ENCODE peak calls at places on chromosomes 3 and 15, in nine cellular contexts. V is prostate gland; R is IMR-90; Q is lower lobe of right lung; I is NB4; S is HCT116; G is kidney epithelial cell; Y is effector memory CD4-positive, alpha-beta T cell; M is neural progenitor cell. U is an unnamed sample.

GRCh38 chr3:95172549-95172948 is 1109.7 kb downstream of the NSUN3 start:
- DNase-seq in V (no peak), R (no peak), Q (no peak), I (no peak), S (no peak), G (no peak), Y (no peak), M (peak; percentile 19), U (no peak)

GRCh38 chr3:64627042-64627441 is 60.8 kb downstream of the ADAMTS9 start:
- DNase-seq in V (no peak), R (no peak), Q (no peak), I (no peak), S (no peak), G (no peak), Y (no peak), M (no peak), U (no peak)

GRCh38 chr3:75737831-75738493 is 47.4 kb downstream of the ZNF717 start:
- DNase-seq in V (no peak), R (peak; percentile 10), Q (no peak), I (peak; percentile 19), S (no peak), G (no peak), Y (no peak), M (no peak), U (peak; percentile 30)

GRCh38 chr3:114446605-114447004 is 152.8 kb downstream of the TIGIT start:
- DNase-seq in V (peak; percentile 31), R (no peak), Q (no peak), I (no peak), S (no peak), G (no peak), Y (no peak), M (no peak), U (peak; percentile 68)

GRCh38 chr3:175046666-175047065 is 187.5 kb downstream of the NAALADL2 start:
- DNase-seq in V (no peak), R (peak; percentile 80), Q (no peak), I (no peak), S (no peak), G (no peak), Y (no peak), M (no peak), U (peak; percentile 11)

GRCh38 chr3:11195721-11196332 is 41.5 kb downstream of the HRH1 start:
- DNase-seq in V (no peak), R (peak; percentile 56), Q (no peak), I (peak; percentile 19), S (no peak), G (no peak), Y (no peak), M (peak; percentile 47), U (peak; percentile 81)

GRCh38 chr15:91561371-91562100 is 292.0 kb upstream of the SLCO3A1 start:
- DNase-seq in V (no peak), R (peak; percentile 98), Q (no peak), I (no peak), S (no peak), G (peak; percentile 67), Y (no peak), M (peak; percentile 3), U (peak; percentile 96)

GRCh38 chr3:171320721-171321120 is 139.5 kb downstream of the TNIK start:
- DNase-seq in V (no peak), R (peak; percentile 40), Q (no peak), I (peak; percentile 42), S (no peak), G (no peak), Y (no peak), M (no peak), U (peak; percentile 54)

GRCh38 chr3:13518516-13519351 is 30.2 kb upstream of the FBLN2 start:
- DNase-seq in V (no peak), R (no peak), Q (no peak), I (no peak), S (no peak), G (no peak), Y (no peak), M (no peak), U (peak; percentile 77)

GRCh38 chr3:126541628-126542339 is 16.9 kb downstream of the C3orf22 start:
- DNase-seq in V (no peak), R (no peak), Q (peak; percentile 42), I (no peak), S (no peak), G (no peak), Y (no peak), M (no peak), U (no peak)

GRCh38 chr15:67136802-67137201 is 71.4 kb downstream of the SMAD3 start:
- DNase-seq in V (no peak), R (no peak), Q (no peak), I (no peak), S (no peak), G (no peak), Y (no peak), M (no peak), U (no peak)

GRCh38 chr3:127484601-127485388 is 105.7 kb downstream of the TPRA1 start:
- DNase-seq in V (no peak), R (no peak), Q (no peak), I (no peak), S (no peak), G (no peak), Y (no peak), M (no peak), U (peak; percentile 18)

GRCh38 chr3:45921158-45922038 is 21.9 kb upstream of the CXCR6 start:
- DNase-seq in V (no peak), R (no peak), Q (no peak), I (no peak), S (no peak), G (no peak), Y (no peak), M (no peak), U (no peak)

GRCh38 chr15:25643120-25643519 is 204.3 kb upstream of the UBE3A start:
- DNase-seq in V (no peak), R (no peak), Q (no peak), I (no peak), S (no peak), G (no peak), Y (no peak), M (peak; percentile 70), U (no peak)

GRCh38 chr15:46682969-46683791 is 1034.1 kb upstream of the SEMA6D start:
- DNase-seq in V (no peak), R (no peak), Q (no peak), I (no peak), S (no peak), G (no peak), Y (no peak), M (no peak), U (no peak)

DNA sequence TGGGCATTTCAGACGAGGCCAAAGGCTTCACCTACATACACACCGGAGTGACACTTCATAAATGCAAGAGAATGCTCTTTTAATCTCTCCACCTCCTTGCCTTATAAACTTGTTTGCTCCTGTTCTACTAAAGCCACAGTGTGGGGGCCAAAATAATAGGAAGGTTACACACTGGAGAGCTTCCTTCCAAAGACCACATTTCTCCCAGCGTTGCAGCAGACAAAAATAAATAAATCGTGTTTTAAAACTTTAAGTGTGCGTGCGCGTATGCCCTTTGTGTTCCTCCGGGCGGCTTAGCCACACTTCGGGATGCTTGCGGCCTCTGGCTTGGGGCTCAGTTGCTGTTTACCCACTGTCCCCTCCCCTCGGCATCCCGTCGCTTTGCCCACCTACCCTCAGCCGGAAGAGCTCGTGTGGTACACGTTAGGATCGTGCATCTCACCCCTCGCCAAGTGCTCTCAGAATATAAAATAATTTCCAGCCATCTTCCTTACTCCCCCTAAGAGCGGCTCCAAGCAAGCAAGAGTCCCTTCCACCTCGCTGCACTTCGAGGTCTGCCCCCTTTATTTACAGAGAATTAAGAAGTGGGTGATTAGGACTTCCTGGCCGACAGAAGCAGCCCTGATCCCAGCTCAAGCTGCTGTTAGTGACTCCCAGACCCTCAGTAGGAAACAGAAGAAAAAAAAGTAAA is 3.3 kb downstream of the MEIS2 start:
- DNase-seq in V (no peak), R (peak; percentile 26), Q (no peak), I (no peak), S (no peak), G (no peak), Y (no peak), M (peak; percentile 74), U (peak; percentile 46)
- H3K4me3 ChIP-seq in V (peak overlapping the region; percentile 65), R (peak overlapping the region; percentile 94), Q (peak overlapping the region; percentile 56), I (no peak overlapping the region), S (no peak overlapping the region), G (peak overlapping the region; percentile 54), Y (no peak overlapping the region), M (peak overlapping the region; percentile 67), U (peak overlapping the region; percentile 94)

GRCh38 chr3:42025388-42026138 is 63.7 kb upstream of the ULK4 start:
- DNase-seq in V (peak; percentile 85), R (peak; percentile 99), Q (peak; percentile 86), I (peak; percentile 91), S (peak; percentile 42), G (peak; percentile 94), Y (no peak), M (peak; percentile 95), U (peak; percentile 98)
- H3K4me3 ChIP-seq in V (no peak overlapping the region), R (no peak overlapping the region), Q (peak overlapping the region; percentile 0), I (peak overlapping the region; percentile 42), S (peak overlapping the region; percentile 17), G (no peak overlapping the region), Y (no peak overlapping the region), M (peak overlapping the region; percentile 25), U (peak overlapping the region; percentile 26)

DNA sequence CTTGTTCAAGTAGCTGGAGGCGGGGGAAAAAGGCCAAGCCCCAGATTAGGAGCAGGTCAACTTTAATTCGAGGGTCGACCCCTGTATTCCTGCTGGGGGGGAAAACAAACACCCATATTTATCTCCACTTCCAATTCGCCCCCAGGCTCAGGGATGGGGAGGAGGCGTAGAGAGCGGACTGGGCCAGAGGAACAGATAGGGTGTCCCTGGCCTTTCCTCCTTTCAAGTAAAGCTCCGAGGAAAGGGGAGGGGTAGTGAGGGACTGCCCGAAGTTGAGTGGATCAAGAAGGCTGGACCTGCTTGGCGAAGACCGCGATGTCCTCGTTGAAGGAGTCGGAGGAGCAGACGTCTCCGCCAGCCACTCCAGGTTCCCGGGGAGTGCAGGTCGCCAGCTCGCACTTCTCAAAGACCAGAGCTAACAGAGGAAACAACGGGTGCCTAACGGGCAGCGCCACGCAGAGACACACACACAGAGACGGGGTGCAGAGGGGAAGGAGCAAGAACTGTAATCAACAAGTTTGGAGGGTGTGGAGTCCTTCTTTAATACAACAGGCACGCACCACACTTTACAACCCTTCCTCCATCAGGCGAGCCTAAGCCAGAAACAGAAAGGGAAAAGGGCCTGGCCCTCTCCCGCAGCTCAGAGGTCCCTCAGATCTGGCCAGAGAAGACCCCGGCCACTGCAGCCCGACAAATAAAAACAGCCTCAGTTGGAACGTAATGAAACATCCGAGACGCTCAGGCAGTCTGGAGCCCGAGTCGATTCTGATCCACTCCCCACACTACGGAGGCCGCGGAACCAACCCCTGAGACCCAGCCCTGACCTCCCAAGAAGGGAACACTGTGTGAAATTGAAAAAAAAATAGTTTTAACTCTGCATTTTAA is 4.1 kb downstream of the MEIS2 start:
- DNase-seq in V (no peak), R (no peak), Q (no peak), I (no peak), S (no peak), G (no peak), Y (no peak), M (peak; percentile 47), U (peak; percentile 53)
- H3K4me3 ChIP-seq in V (peak overlapping the region; percentile 65), R (peak overlapping the region; percentile 94), Q (peak overlapping the region; percentile 56), I (no peak overlapping the region), S (no peak overlapping the region), G (peak overlapping the region; percentile 54), Y (no peak overlapping the region), M (peak overlapping the region; percentile 67), U (peak overlapping the region; percentile 94)

DNA sequence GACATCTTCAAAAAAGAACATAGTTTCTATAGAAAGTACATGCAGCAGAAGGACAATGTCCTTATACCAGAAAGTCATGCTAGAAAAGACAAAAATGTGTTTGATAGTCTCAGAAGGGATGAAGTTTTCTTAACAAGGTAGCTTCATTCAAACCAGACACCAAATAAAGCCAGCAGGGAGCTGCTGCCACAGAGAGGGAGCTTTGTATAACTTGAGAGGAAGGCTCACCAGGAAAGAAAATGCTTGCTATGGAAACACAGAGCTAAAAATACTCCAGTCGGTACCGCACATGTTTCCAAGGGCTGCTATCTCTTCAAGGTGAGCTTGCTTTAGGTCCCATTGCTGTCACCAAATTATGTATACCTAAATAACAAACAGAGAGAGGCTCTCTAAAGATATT is 1074.8 kb upstream of the ALCAM start:
- DNase-seq in V (no peak), R (no peak), Q (no peak), I (no peak), S (no peak), G (no peak), Y (no peak), M (peak; percentile 26), U (peak; percentile 15)
- H3K4me3 ChIP-seq in V (no peak overlapping the region), R (no peak overlapping the region), Q (no peak overlapping the region), I (no peak overlapping the region), S (no peak overlapping the region), G (no peak overlapping the region), Y (peak overlapping the region; percentile 10), M (no peak overlapping the region), U (peak overlapping the region; percentile 20)

U was measured in fibroblast of the aortic adventitia.